ENCODE peak calls at places on chromosomes 16 and 17, in six cellular contexts. D, E, V, L, M and K are unnamed samples.

GRCh38 chr17:41678411-41678906 is 10.2 kb upstream of the EIF1 start:
- DNase-seq in D (peak; percentile 30), E (no peak), M (no peak), V (peak; percentile 45), L (no peak), K (no peak)

GRCh38 chr17:41710472-41711090 is 1.6 kb upstream of the GAST start:
- DNase-seq in L (no peak), D (peak; percentile 9), E (no peak), V (peak; percentile 44), M (no peak), K (peak; percentile 73)

GRCh38 chr16:21697032-21697431 is 33.3 kb downstream of the OTOA start:
- DNase-seq in M (no peak), E (no peak), D (no peak), L (no peak), V (no peak), K (no peak)

GRCh38 chr17:64535357-64535756 is 28.6 kb downstream of the CEP95 start:
- DNase-seq in E (no peak), V (no peak), L (no peak), D (no peak), M (no peak), K (no peak)

GRCh38 chr16:72112906-72113615 is 19.4 kb downstream of the DHX38 start:
- DNase-seq in D (no peak), L (peak; percentile 16), V (no peak), E (no peak), M (no peak), K (no peak)

GRCh38 chr17:46977750-46978488 is 1.1 kb downstream of the RPRML start:
- DNase-seq in E (no peak), V (no peak), M (no peak), D (no peak), L (no peak), K (no peak)

GRCh38 chr17:40553694-40554534 is 11.4 kb downstream of the CCR7 start:
- DNase-seq in E (no peak), V (peak; percentile 38), M (no peak), L (no peak), D (no peak), K (no peak)

GRCh38 chr17:50768348-50768761 is 1.0 kb upstream of the ANKRD40CL start:
- DNase-seq in L (peak; percentile 73), V (no peak), M (no peak), D (peak; percentile 87), E (no peak), K (no peak)

GRCh38 chr17:12996357-12996756 is 21.5 kb downstream of the ELAC2 start:
- DNase-seq in L (no peak), M (no peak), E (no peak), V (no peak), D (no peak), K (no peak)